ENCODE peak calls at places on chromosomes 2 and 18, in five cellular contexts. Z is H1, B is endothelial cell of umbilical vein, S is HepG2, V is K562. X is an unnamed sample.

GRCh38 chr2:134839649-134840048 is 1.2 kb downstream of the ACMSD start:
- DNase-seq in Z (no peak), B (no peak), S (no peak), V (no peak), X (no peak)

GRCh38 chr2:176494949-176495353 is 225.7 kb downstream of the MTX2 start:
- DNase-seq in Z (no peak), B (no peak), S (no peak), V (no peak), X (no peak)

GRCh38 chr2:158618859-158619490 is 162.2 kb downstream of the PKP4 start:
- DNase-seq in Z (no peak), B (no peak), S (peak), V (no peak), X (no peak)

GRCh38 chr2:187922841-187923240 is 368.6 kb upstream of the TFPI start:
- DNase-seq in Z (no peak), B (no peak), S (no peak), V (no peak), X (no peak)

GRCh38 chr2:22902662-22903165 is 482.3 kb upstream of the KLHL29 start:
- DNase-seq in Z (no peak), B (no peak), S (no peak), V (no peak), X (no peak)

GRCh38 chr2:42851186-42851585 is 58.8 kb upstream of the HAAO start:
- DNase-seq in Z (no peak), B (no peak), S (no peak), V (no peak), X (no peak)

GRCh38 chr2:208542465-208543041 is 136.0 kb downstream of the PTH2R start:
- DNase-seq in Z (no peak), B (no peak), S (no peak), V (no peak), X (no peak)

GRCh38 chr2:20692081-20692480 is 25.1 kb downstream of the GDF7 start:
- DNase-seq in Z (no peak), B (no peak), S (no peak), V (no peak), X (no peak)

GRCh38 chr2:32882911-32883810 is 63.6 kb upstream of the LTBP1 start:
- DNase-seq in Z (no peak), B (no peak), S (no peak), V (no peak), X (no peak)

DNA sequence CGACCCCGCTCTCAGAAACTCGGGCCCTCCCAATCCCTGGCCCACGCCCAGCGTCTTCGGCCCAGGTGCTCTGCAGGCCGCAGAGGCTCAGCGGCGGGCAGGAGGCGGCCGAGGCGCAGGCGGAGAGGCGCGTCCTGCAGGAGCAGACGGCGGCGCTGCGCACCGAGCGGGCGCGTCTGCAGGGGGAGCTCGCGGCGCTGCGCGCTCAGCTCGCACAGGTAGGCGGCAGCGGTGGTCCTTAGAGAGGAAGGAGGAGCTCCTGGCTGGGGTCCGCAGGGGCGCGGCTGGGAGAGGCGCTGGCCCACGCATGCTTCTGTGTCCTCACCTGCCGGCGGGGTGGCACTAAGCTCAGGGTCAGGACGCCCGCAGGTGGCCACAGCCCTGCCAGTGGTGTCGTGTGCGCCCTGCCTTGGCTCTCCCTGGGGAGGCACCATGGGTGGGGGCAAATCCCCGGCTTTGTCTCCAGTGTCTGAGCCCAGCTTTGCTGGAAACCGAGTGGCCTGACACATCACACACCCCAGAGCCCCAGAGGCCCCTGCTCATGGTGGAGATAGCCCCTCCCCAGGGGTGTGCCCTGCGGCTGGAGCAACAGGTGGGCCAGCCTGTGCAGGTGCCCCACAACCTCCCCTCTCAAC is 14.9 kb upstream of the SNED1 start:
- DNase-seq in Z (peak), B (peak), S (no peak), V (peak), X (peak)
- TF ChIP-seq JUN in Z (no peak), B (no peak), S (no peak), V (no peak), X (no peak)

GRCh38 chr18:12295389-12296086 is 12.5 kb upstream of the TUBB6 start:
- DNase-seq in Z (no peak), B (peak), S (no peak), V (no peak), X (no peak)

GRCh38 chr18:12296087-12296403 is 12.0 kb upstream of the TUBB6 start:
- DNase-seq in Z (no peak), B (no peak), S (no peak), V (no peak), X (no peak)

GRCh38 chr18:12296457-12296856 is 11.6 kb upstream of the TUBB6 start:
- DNase-seq in Z (no peak), B (peak), S (no peak), V (no peak), X (no peak)

GRCh38 chr18:12291690-12292089 is 16.4 kb upstream of the TUBB6 start:
- DNase-seq in Z (no peak), B (no peak), S (no peak), V (peak), X (no peak)

GRCh38 chr18:12293831-12294230 is 14.2 kb upstream of the TUBB6 start:
- DNase-seq in Z (no peak), B (no peak), S (no peak), V (no peak), X (no peak)
- H3K27ac ChIP-seq in Z (no peak), B (no peak), S (no peak), V (no peak), X (no peak)

DNA sequence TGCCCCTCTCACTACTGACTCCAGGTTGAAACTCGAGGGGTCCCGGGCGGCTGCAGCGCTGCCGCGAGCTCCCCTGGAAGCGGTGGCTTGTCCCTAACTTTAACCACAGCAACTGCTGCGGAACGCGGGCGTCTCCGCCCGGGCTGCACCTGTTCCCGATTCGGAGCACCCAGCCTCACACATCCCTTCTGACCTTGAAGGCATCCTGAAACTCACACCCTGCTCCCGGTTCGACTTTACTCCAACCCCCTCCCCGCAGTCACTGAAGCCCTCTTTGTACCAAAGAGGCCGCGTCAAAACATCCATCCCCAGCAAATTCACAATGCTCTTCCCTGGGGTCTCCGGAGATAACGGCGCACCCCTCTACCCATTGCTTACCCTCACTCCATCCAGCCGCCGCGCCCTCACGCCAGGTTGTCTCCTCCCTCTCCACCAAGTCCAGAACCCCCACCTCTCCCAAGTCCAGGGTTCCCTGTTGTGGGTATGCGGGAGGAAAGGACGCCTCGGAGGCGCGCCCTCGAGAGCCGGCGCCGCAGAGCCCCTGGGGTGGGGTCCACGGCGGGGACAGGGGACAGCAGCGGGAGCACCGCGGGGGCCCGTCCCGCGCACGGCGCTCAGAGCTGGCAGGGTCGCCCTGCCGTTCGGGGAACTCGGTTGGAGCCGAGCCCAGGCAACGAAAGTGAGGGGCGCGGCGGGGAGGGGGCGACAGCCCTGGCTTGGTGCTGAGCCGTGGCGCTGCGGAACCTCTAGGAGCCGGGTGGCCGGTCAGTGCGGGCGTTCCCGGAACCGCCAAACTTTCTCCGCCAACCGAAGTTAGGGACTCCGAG is 938 bp downstream of the MYO5B start:
- DNase-seq in Z (no peak), B (no peak), S (no peak), V (no peak), X (no peak)
- TF ChIP-seq JUN in Z (no peak), B (no peak), S (no peak), V (no peak), X (no peak)

GRCh38 chr2:64325852-64326577 is 127.9 kb upstream of the LGALSL start:
- DNase-seq in Z (no peak), B (no peak), S (no peak), V (no peak), X (no peak)
- H3K27ac ChIP-seq in Z (no peak), B (no peak), S (no peak), V (no peak), X (no peak)

GRCh38 chr2:127320067-127320466 is 26.1 kb upstream of the ERCC3 start:
- DNase-seq in Z (no peak), B (no peak), S (no peak), V (no peak), X (no peak)

GRCh38 chr2:127320586-127321275 is 26.8 kb upstream of the ERCC3 start:
- DNase-seq in Z (no peak), B (no peak), S (no peak), V (no peak), X (no peak)

GRCh38 chr2:127326289-127326945 is 32.5 kb upstream of the ERCC3 start:
- DNase-seq in Z (no peak), B (no peak), S (peak), V (no peak), X (no peak)

GRCh38 chr2:127321306-127321705 is 27.4 kb upstream of the ERCC3 start:
- DNase-seq in Z (no peak), B (no peak), S (peak), V (no peak), X (no peak)

DNA sequence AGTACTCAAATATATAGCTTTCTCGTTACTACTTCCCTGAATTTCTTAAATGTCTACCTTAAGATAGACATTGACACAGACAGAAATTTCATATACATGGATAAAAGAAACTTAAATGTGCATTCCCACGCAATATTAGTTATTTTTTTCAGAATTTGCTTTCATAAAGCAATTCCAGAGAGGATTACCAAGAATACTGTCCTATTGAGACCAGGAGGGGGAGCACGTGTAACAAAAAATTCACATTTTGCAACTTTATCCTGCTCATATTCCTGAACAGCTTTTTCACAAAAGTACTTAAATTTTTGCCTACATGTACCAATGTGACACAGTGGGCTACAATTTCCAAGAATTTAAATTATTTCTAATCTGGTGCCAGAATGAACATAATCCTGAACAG is 30.7 kb upstream of the ERCC3 start:
- DNase-seq in Z (no peak), B (peak), S (peak), V (peak), X (peak)
- TF ChIP-seq JUN in Z (no peak), B (no peak), S (no peak), V (no peak), X (no peak)

DNA sequence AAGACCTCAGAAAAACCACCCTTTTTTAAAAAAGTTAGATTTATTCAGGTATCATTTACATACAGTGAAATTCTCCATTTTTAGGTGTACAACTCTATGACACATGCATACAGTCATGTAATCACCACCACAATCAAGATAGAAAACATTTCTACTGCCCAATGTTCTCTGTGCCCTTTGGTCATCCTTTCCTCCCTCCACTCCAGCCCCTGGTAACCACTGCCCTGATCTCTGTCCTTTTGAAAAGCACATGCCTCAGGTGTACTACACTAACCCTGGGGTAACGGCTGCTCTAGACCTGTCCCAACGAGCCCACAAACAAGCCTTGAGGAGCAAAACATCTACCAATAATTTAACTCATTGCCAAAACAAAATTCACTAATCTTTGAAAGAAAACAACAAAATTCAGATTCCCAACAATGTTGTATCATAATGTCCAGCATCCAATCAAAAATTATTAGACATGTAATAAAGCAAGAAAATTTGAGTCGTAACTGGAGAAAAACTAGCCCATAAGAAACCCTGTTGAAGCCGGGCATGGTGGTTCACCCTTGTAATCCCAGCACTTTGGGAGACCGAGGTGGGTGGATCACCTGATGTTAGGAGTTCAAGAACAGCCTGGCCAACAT is 25.9 kb upstream of the KLF11 start:
- DNase-seq in Z (no peak), B (no peak), S (no peak), V (no peak), X (no peak)
- H3K27ac ChIP-seq in Z (no peak), B (no peak), S (no peak), V (no peak), X (no peak)

X was measured in A549.